ENCODE peak calls at places on chromosome 16, in six cellular contexts. One of them, this sample, is unnamed.

GRCh38 chr16:61616088-61616487 is 420.1 kb downstream of the CDH8 start:
- DNase-seq in A549: no peak
- DNase-seq in endothelial cell of umbilical vein: no peak
- DNase-seq in GM12878: no peak
- DNase-seq in HepG2: no peak
- DNase-seq in K562: no peak
- DNase-seq in this sample: no peak

GRCh38 chr16:57708168-57708567 is 13.6 kb downstream of the DRC7 start:
- DNase-seq in A549: no peak
- DNase-seq in endothelial cell of umbilical vein: no peak
- DNase-seq in GM12878: no peak
- DNase-seq in HepG2: no peak
- DNase-seq in K562: no peak
- DNase-seq in this sample: no peak

GRCh38 chr16:25874196-25874595 is 182.4 kb downstream of the HS3ST4 start:
- DNase-seq in A549: no peak
- DNase-seq in endothelial cell of umbilical vein: no peak
- DNase-seq in GM12878: no peak
- DNase-seq in HepG2: no peak
- DNase-seq in K562: no peak
- DNase-seq in this sample: no peak

GRCh38 chr16:55478827-55479559 is at the start of gene MMP2:
- DNase-seq in A549: no peak
- DNase-seq in endothelial cell of umbilical vein: peak
- DNase-seq in GM12878: no peak
- DNase-seq in HepG2: no peak
- DNase-seq in K562: no peak
- DNase-seq in this sample: peak

GRCh38 chr16:69166221-69166833 is 20.6 kb upstream of the SNTB2 start:
- DNase-seq in A549: no peak
- DNase-seq in endothelial cell of umbilical vein: peak
- DNase-seq in GM12878: no peak
- DNase-seq in HepG2: no peak
- DNase-seq in K562: no peak
- DNase-seq in this sample: no peak

GRCh38 chr16:66988197-66988788 is at the start of gene CES4A:
- DNase-seq in A549: no peak
- DNase-seq in endothelial cell of umbilical vein: no peak
- DNase-seq in GM12878: no peak
- DNase-seq in HepG2: peak
- DNase-seq in K562: no peak
- DNase-seq in this sample: no peak

GRCh38 chr16:87789437-87790277 is 23.9 kb upstream of the KLHDC4 start:
- DNase-seq in A549: peak
- DNase-seq in endothelial cell of umbilical vein: no peak
- DNase-seq in GM12878: no peak
- DNase-seq in HepG2: peak
- DNase-seq in K562: no peak
- DNase-seq in this sample: no peak

GRCh38 chr16:4358236-4358635 is 7.1 kb upstream of the PAM16 start:
- DNase-seq in A549: no peak
- DNase-seq in endothelial cell of umbilical vein: no peak
- DNase-seq in GM12878: no peak
- DNase-seq in HepG2: no peak
- DNase-seq in K562: no peak
- DNase-seq in this sample: no peak

GRCh38 chr16:57186630-57187507 is 740 bp downstream of the RSPRY1 start:
- DNase-seq in A549: peak
- DNase-seq in endothelial cell of umbilical vein: peak
- DNase-seq in GM12878: no peak
- DNase-seq in HepG2: peak
- DNase-seq in K562: peak
- DNase-seq in this sample: peak

GRCh38 chr16:50539053-50539615 is 9.1 kb upstream of the NKD1 start:
- DNase-seq in A549: no peak
- DNase-seq in endothelial cell of umbilical vein: no peak
- DNase-seq in GM12878: no peak
- DNase-seq in HepG2: peak
- DNase-seq in K562: no peak
- DNase-seq in this sample: no peak

GRCh38 chr16:83561876-83562275 is 245.9 kb upstream of the HSBP1 start:
- DNase-seq in A549: no peak
- DNase-seq in endothelial cell of umbilical vein: peak
- DNase-seq in GM12878: no peak
- DNase-seq in HepG2: peak
- DNase-seq in K562: peak
- DNase-seq in this sample: peak

GRCh38 chr16:82763371-82763770 is 136.6 kb downstream of the CDH13 start:
- DNase-seq in A549: no peak
- DNase-seq in endothelial cell of umbilical vein: no peak
- DNase-seq in GM12878: no peak
- DNase-seq in HepG2: no peak
- DNase-seq in K562: no peak
- DNase-seq in this sample: no peak

GRCh38 chr16:11572301-11572995 is 14.3 kb downstream of the LITAF start:
- DNase-seq in A549: no peak
- DNase-seq in endothelial cell of umbilical vein: no peak
- DNase-seq in GM12878: no peak
- DNase-seq in HepG2: no peak
- DNase-seq in K562: no peak
- DNase-seq in this sample: no peak

GRCh38 chr16:3553138-3553923 is 23.9 kb downstream of the NLRC3 start:
- DNase-seq in A549: peak
- DNase-seq in endothelial cell of umbilical vein: no peak
- DNase-seq in GM12878: no peak
- DNase-seq in HepG2: peak
- DNase-seq in K562: no peak
- DNase-seq in this sample: no peak

GRCh38 chr16:50267151-50267631 is 840 bp downstream of the ADCY7 start:
- DNase-seq in A549: no peak
- DNase-seq in endothelial cell of umbilical vein: no peak
- DNase-seq in GM12878: no peak
- DNase-seq in HepG2: no peak
- DNase-seq in K562: no peak
- DNase-seq in this sample: peak

GRCh38 chr16:88867561-88868246 is 1.2 kb upstream of the PABPN1L start:
- DNase-seq in A549: no peak
- DNase-seq in endothelial cell of umbilical vein: no peak
- DNase-seq in GM12878: no peak
- DNase-seq in HepG2: no peak
- DNase-seq in K562: no peak
- DNase-seq in this sample: no peak

GRCh38 chr16:68902376-68903345 is 59.3 kb downstream of the TANGO6 start:
- DNase-seq in A549: peak
- DNase-seq in endothelial cell of umbilical vein: peak
- DNase-seq in GM12878: no peak
- DNase-seq in HepG2: peak
- DNase-seq in K562: peak
- DNase-seq in this sample: peak

GRCh38 chr16:56336071-56336688 is 89.2 kb downstream of the AMFR start:
- DNase-seq in A549: no peak
- DNase-seq in endothelial cell of umbilical vein: no peak
- DNase-seq in GM12878: no peak
- DNase-seq in HepG2: no peak
- DNase-seq in K562: no peak
- DNase-seq in this sample: no peak

GRCh38 chr16:85246473-85246872 is 134.2 kb upstream of the CIBAR2 start:
- DNase-seq in A549: no peak
- DNase-seq in endothelial cell of umbilical vein: no peak
- DNase-seq in GM12878: no peak
- DNase-seq in HepG2: no peak
- DNase-seq in K562: no peak
- DNase-seq in this sample: no peak

GRCh38 chr16:85245307-85246172 is 133.3 kb upstream of the CIBAR2 start:
- DNase-seq in A549: peak
- DNase-seq in endothelial cell of umbilical vein: peak
- DNase-seq in GM12878: no peak
- DNase-seq in HepG2: peak
- DNase-seq in K562: peak
- DNase-seq in this sample: peak

GRCh38 chr16:85248857-85249256 is 136.6 kb upstream of the CIBAR2 start:
- DNase-seq in A549: no peak
- DNase-seq in endothelial cell of umbilical vein: no peak
- DNase-seq in GM12878: no peak
- DNase-seq in HepG2: no peak
- DNase-seq in K562: no peak
- DNase-seq in this sample: no peak

GRCh38 chr16:85248269-85248668 is 136.0 kb upstream of the CIBAR2 start:
- DNase-seq in A549: no peak
- DNase-seq in endothelial cell of umbilical vein: no peak
- DNase-seq in GM12878: no peak
- DNase-seq in HepG2: no peak
- DNase-seq in K562: no peak
- DNase-seq in this sample: no peak

GRCh38 chr16:85246973-85247372 is 134.7 kb upstream of the CIBAR2 start:
- DNase-seq in A549: no peak
- DNase-seq in endothelial cell of umbilical vein: no peak
- DNase-seq in GM12878: no peak
- DNase-seq in HepG2: no peak
- DNase-seq in K562: no peak
- DNase-seq in this sample: no peak
- H3K4me3 ChIP-seq in A549: no peak
- H3K4me3 ChIP-seq in endothelial cell of umbilical vein: no peak
- H3K4me3 ChIP-seq in GM12878: no peak
- H3K4me3 ChIP-seq in HepG2: no peak
- H3K4me3 ChIP-seq in K562: no peak
- H3K4me3 ChIP-seq in this sample: no peak

DNA sequence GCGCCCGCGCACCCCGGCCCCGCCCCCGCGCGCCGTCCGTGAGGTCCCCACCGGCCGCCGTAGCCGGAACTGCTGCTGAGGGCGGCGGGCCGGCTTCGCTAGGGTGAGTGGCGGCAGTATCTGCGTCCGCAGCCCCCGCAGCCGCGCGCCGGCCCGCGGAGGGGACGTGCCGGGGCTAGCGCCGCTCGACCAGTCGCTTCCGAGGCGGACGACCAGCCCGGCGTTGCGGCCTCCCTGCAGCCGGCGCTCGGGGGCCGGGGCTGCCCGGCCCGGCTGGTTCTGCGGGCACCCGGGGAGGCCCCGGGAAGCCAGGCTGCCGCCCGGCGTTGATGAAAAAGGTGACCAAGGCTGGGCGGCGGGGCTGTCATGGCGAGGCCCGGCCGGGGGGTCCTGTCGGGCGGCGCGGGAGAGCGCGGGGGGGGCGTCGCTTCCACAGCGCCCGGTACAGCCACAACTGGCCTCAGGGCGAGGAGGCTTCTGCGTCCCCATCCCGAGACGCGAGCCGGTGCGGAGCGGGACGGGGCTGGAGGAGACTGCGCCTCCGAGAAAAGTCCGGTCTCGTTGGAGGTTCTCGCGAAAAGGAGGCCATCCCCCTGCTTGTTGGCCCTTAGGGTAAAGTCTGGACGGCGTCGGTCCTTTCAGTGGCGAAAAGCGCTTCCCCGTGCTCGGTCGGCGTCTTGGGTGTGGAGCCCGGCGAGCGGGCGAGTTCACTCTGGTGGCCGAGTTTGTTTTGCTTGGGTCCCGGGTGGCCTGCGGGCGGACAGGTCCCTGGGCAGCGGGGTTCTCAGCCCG is at the start of gene CRAMP1:
- DNase-seq in A549: peak
- DNase-seq in endothelial cell of umbilical vein: peak
- DNase-seq in GM12878: no peak
- DNase-seq in HepG2: no peak
- DNase-seq in K562: peak
- DNase-seq in this sample: peak
- TF ChIP-seq POLR2A in A549: peak
- TF ChIP-seq POLR2A in endothelial cell of umbilical vein: peak
- TF ChIP-seq POLR2A in GM12878: peak
- TF ChIP-seq POLR2A in HepG2: no peak
- TF ChIP-seq POLR2A in K562: no peak
- TF ChIP-seq POLR2A in this sample: peak

GRCh38 chr16:85398688-85399582 is 214.2 kb upstream of the GSE1 start:
- DNase-seq in A549: no peak
- DNase-seq in endothelial cell of umbilical vein: no peak
- DNase-seq in GM12878: no peak
- DNase-seq in HepG2: no peak
- DNase-seq in K562: no peak
- DNase-seq in this sample: no peak

GRCh38 chr16:85395913-85396878 is 216.9 kb upstream of the GSE1 start:
- DNase-seq in A549: no peak
- DNase-seq in endothelial cell of umbilical vein: peak
- DNase-seq in GM12878: no peak
- DNase-seq in HepG2: no peak
- DNase-seq in K562: no peak
- DNase-seq in this sample: peak

GRCh38 chr16:85396879-85397871 is 215.9 kb upstream of the GSE1 start:
- DNase-seq in A549: peak
- DNase-seq in endothelial cell of umbilical vein: no peak
- DNase-seq in GM12878: no peak
- DNase-seq in HepG2: peak
- DNase-seq in K562: peak
- DNase-seq in this sample: peak

GRCh38 chr16:85399583-85400284 is 213.4 kb upstream of the GSE1 start:
- DNase-seq in A549: no peak
- DNase-seq in endothelial cell of umbilical vein: no peak
- DNase-seq in GM12878: no peak
- DNase-seq in HepG2: no peak
- DNase-seq in K562: no peak
- DNase-seq in this sample: no peak

DNA sequence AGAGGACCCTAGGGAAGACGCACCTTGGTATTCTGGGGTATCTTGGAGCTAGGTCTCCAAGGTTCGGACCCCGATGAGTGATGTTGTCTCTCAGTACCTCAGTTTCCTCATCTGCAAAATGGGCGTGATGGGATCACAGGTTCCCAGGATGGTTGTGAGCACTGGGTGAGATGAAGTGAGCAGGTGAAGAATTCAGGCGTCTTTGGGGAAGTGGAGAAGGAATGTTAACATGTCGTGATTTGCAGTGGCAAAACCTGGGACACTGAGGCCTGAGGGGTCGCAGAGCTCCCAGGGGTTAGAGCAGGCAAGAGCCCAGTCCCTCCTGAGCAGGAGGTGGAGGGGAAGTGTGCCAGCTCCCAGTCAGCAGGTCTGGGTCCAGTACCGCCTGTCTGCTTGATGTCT is 215.1 kb upstream of the GSE1 start:
- DNase-seq in A549: no peak
- DNase-seq in endothelial cell of umbilical vein: no peak
- DNase-seq in GM12878: no peak
- DNase-seq in HepG2: no peak
- DNase-seq in K562: no peak
- DNase-seq in this sample: no peak
- TF ChIP-seq MYC in A549: no peak
- TF ChIP-seq MYC in endothelial cell of umbilical vein: no peak
- TF ChIP-seq MYC in GM12878: no peak
- TF ChIP-seq MYC in HepG2: no peak
- TF ChIP-seq MYC in K562: no peak
- TF ChIP-seq MYC in this sample: no peak

GRCh38 chr16:89944773-89945172 is 3.8 kb upstream of the DEF8 start:
- DNase-seq in A549: no peak
- DNase-seq in endothelial cell of umbilical vein: no peak
- DNase-seq in GM12878: peak
- DNase-seq in HepG2: no peak
- DNase-seq in K562: no peak
- DNase-seq in this sample: no peak
- H3K4me3 ChIP-seq in A549: no peak
- H3K4me3 ChIP-seq in endothelial cell of umbilical vein: no peak
- H3K4me3 ChIP-seq in GM12878: no peak
- H3K4me3 ChIP-seq in HepG2: no peak
- H3K4me3 ChIP-seq in K562: no peak
- H3K4me3 ChIP-seq in this sample: no peak